ENCODE peak calls at places on chromosomes 5 and 9, in six cellular contexts. C is GM12878, R is hepatocyte, B is GM23248, E is fibroblast of lung, X is neural progenitor cell. U is an unnamed sample. For H4K20me1, the result is how much of the 10 kb centered on the place peaks cover.

GRCh38 chr5:100900796-100901731 is 2.0 kb downstream of the ST8SIA4 start:
- DNase-seq in R (peak), X (peak), C (peak), B (peak), E (peak), U (peak)

GRCh38 chr5:67094476-67095300 is 101.9 kb downstream of the CD180 start:
- DNase-seq in E (peak), B (peak), R (no peak), X (peak), C (no peak), U (peak)

GRCh38 chr5:8097146-8097545 is 228.2 kb downstream of the MTRR start:
- DNase-seq in X (no peak), R (no peak), B (no peak), C (no peak), E (no peak), U (no peak)

GRCh38 chr5:110963495-110963894 is 108.0 kb upstream of the TSLP start:
- DNase-seq in C (no peak), R (no peak), X (no peak), B (no peak), E (no peak), U (no peak)

GRCh38 chr9:71941060-71941568 is 29.7 kb downstream of the C9orf85 start:
- DNase-seq in B (peak), R (no peak), X (no peak), E (peak), C (no peak), U (peak)

GRCh38 chr9:128005938-128006337 is 25.1 kb upstream of the EEIG1 start:
- DNase-seq in E (no peak), R (no peak), X (peak), C (no peak), B (no peak), U (no peak)

GRCh38 chr5:24059006-24059405 is 551.6 kb downstream of the PRDM9 start:
- DNase-seq in C (no peak), X (no peak), B (peak), R (no peak), E (peak), U (peak)

GRCh38 chr5:171785517-171785916 is at the start of gene SMIM23:
- DNase-seq in R (no peak), X (no peak), C (no peak), B (no peak), E (no peak), U (no peak)

GRCh38 chr9:18485691-18486090 is 11.7 kb downstream of the ADAMTSL1 start:
- DNase-seq in E (peak), R (no peak), C (no peak), B (peak), X (no peak), U (peak)

GRCh38 chr5:80072103-80073073 is 37.2 kb downstream of the THBS4 start:
- DNase-seq in C (no peak), X (no peak), R (no peak), B (peak), E (peak), U (peak)

GRCh38 chr9:113656771-113657670 is 193.5 kb downstream of the RGS3 start:
- DNase-seq in C (no peak), B (no peak), E (peak), X (no peak), R (no peak), U (no peak)

GRCh38 chr9:113653746-113654604 is 190.4 kb downstream of the RGS3 start:
- DNase-seq in C (no peak), X (no peak), B (no peak), R (no peak), E (no peak), U (no peak)

GRCh38 chr9:113652355-113653152 is 189.0 kb downstream of the RGS3 start:
- DNase-seq in C (no peak), B (no peak), X (no peak), R (no peak), E (no peak), U (no peak)

GRCh38 chr9:113651896-113652295 is 188.4 kb downstream of the RGS3 start:
- DNase-seq in X (no peak), C (no peak), B (no peak), R (no peak), E (no peak), U (no peak)

DNA sequence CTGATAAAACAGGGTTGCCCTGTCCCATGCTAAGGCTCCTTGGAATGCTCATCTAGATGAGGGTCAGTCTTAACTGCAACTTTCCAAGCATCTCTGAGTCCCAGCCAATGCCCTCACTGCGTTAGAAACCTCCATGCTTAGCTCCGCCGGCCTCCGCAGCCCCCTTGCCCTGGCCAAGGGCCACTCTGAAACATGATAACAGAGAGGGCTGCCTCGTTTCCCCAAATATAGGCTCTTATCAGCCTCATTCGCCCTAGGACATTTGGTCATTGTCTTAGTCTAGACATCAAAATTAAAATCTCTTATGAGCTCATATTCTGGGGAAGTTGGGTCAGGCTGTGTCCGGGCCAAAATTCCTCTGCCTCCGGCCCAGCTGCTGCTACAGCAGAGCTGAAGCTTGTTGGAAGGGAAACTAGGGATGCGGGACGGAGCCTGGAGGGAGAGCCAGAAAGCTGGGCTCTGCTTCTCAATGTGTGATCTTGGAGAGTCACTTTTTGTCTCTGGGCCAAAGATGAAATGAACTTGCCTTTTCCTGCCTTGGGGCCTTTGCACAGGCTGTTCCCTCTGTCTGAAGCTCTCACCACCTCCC is 191.2 kb downstream of the RGS3 start:
- DNase-seq in R (no peak), B (peak), E (peak), C (no peak), X (no peak), U (peak)
- H4K20me1 ChIP-seq in R (under half), B (under half), E (under half), C (under half), X (under half), U (under half)

DNA sequence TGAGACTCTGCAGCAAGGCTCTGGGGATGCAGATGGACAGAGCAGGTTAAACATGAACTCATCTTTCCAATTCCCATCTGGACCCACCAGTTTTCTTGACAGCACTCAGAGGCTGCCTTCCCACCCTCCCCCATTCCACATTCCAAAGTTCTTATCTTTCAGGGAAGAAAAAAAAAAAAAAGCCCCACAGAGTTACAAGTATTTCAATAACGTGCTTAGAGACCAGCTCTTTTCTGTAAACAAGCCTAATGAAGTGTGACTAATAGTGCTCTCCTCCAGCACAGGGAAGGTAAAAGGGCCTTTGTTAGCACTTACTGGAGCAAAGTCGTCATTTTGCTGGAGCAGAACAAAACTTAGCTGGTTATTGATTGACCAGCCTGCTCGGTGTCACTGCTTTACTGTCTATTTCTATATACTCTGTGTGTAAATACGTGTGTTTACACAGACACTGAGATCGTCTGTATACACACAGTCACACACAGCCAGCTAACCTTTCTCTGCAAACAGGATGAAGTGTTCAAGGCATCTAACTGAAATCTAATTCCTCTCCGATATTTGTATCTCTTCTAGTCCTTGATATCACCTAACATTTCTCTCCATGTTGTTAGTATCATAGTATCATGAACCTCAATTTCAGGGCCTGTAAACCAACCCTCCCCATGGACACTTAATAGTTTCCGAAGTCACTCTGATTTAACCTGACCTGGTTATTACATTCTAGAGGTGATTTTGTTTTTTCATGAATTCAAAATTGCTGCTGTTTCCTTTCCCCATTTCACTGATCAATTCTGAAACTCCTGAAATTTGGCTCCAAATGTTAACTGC is 84.9 kb downstream of the ZNF608 start:
- DNase-seq in R (peak), E (peak), X (peak), C (no peak), B (peak), U (peak)
- H3K27ac ChIP-seq in R (peak), E (peak), X (peak), C (no peak), B (peak), U (peak)

GRCh38 chr9:36191290-36191645 is 547 bp downstream of the CLTA start:
- DNase-seq in C (no peak), E (no peak), B (peak), R (peak), X (peak), U (no peak)
- H2AFZ ChIP-seq in C (peak), E (no peak), B (peak), R (peak), X (no peak), U (peak)

GRCh38 chr9:120569556-120569955 is 10.4 kb downstream of the CDK5RAP2 start:
- DNase-seq in E (no peak), X (no peak), R (no peak), C (no peak), B (peak), U (no peak)
- H4K20me1 ChIP-seq in E (under half), X (under half), R (under half), C (under half), B (under half), U (under half)